ENCODE peak calls at places on chromosomes 13 and 19, in five cellular contexts. L is K562, C is HepG2, M is GM12878, N is upper lobe of left lung. R is an unnamed sample. For H3K36me3, the result is how much of the 10 kb centered on the place peaks cover.

GRCh38 chr19:54162241-54162805 is 2.8 kb upstream of the LENG1 start:
- ATAC-seq in L (peak), N (peak), C (no peak), M (peak), R (peak)

GRCh38 chr19:15198006-15198356 is 2.8 kb downstream of the NOTCH3 start:
- ATAC-seq in L (no peak), C (peak), M (no peak), N (no peak), R (no peak)

GRCh38 chr13:33645591-33646554 is 172.1 kb upstream of the RFC3 start:
- ATAC-seq in C (no peak), L (no peak), M (peak), N (no peak), R (no peak)

GRCh38 chr13:45367995-45368394 is 27.0 kb upstream of the TPT1 start:
- ATAC-seq in N (no peak), L (no peak), M (peak), C (peak), R (no peak)

GRCh38 chr13:67416047-67416925 is 186.2 kb upstream of the PCDH9 start:
- ATAC-seq in L (peak), N (peak), C (peak), M (peak), R (no peak)

GRCh38 chr19:4297901-4298771 is 4.1 kb downstream of the TMIGD2 start:
- ATAC-seq in C (peak), N (no peak), L (peak), M (no peak), R (no peak)

GRCh38 chr13:113646921-113647340 is 11.1 kb downstream of the ATP4B start:
- ATAC-seq in N (peak), M (no peak), L (no peak), C (no peak), R (peak)

GRCh38 chr19:13024126-13024957 is 29.1 kb downstream of the NFIX start:
- ATAC-seq in N (no peak), M (peak), C (no peak), L (no peak), R (no peak)

GRCh38 chr19:45782162-45782623 is at the start of gene DMPK:
- ATAC-seq in C (peak), L (no peak), N (peak), M (no peak), R (peak)

GRCh38 chr13:110771194-110771593 is 57.7 kb downstream of the ING1 start:
- ATAC-seq in M (peak), N (no peak), C (no peak), L (no peak), R (peak)

GRCh38 chr13:54312885-54313284 is 1284.3 kb downstream of the OLFM4 start:
- ATAC-seq in C (no peak), N (no peak), L (no peak), M (no peak), R (no peak)

GRCh38 chr19:33175886-33176669 is 18.1 kb upstream of the LRP3 start:
- ATAC-seq in L (peak), N (no peak), M (peak), C (peak), R (peak)

GRCh38 chr13:73625562-73626339 is 508.5 kb downstream of the KLF12 start:
- ATAC-seq in M (no peak), C (no peak), L (no peak), N (no peak), R (no peak)

GRCh38 chr13:105219636-105220035 is 1315.8 kb downstream of the EFNB2 start:
- ATAC-seq in M (no peak), L (no peak), C (no peak), N (no peak), R (no peak)

GRCh38 chr19:18852634-18853033 is 20.9 kb downstream of the UPF1 start:
- ATAC-seq in C (no peak), M (no peak), L (no peak), N (no peak), R (no peak)

GRCh38 chr13:24625870-24626419 is 54.3 kb upstream of the ATP12A start:
- ATAC-seq in M (peak), N (no peak), C (no peak), L (no peak), R (peak)

GRCh38 chr13:59261928-59262488 is 901.7 kb downstream of the DIAPH3 start:
- ATAC-seq in M (peak), L (no peak), N (no peak), C (no peak), R (no peak)

GRCh38 chr13:29943301-29944085 is 93.1 kb upstream of the UBL3 start:
- ATAC-seq in C (no peak), N (no peak), M (no peak), L (no peak), R (no peak)

GRCh38 chr13:114109646-114110045 is 22.8 kb downstream of the RASA3 start:
- ATAC-seq in M (no peak), N (no peak), C (no peak), L (no peak), R (no peak)

GRCh38 chr13:60019119-60019993 is 144.4 kb downstream of the DIAPH3 start:
- ATAC-seq in M (peak), N (no peak), C (no peak), L (no peak), R (no peak)

GRCh38 chr13:40319699-40320586 is 346.5 kb downstream of the FOXO1 start:
- ATAC-seq in M (peak), L (no peak), N (no peak), C (peak), R (no peak)

GRCh38 chr13:44739539-44739938 is 163.4 kb upstream of the TSC22D1 start:
- ATAC-seq in N (no peak), L (no peak), M (no peak), C (no peak), R (no peak)

GRCh38 chr13:106905380-106906259 is 337.7 kb upstream of the ARGLU1 start:
- ATAC-seq in N (no peak), C (no peak), M (no peak), L (no peak), R (no peak)

GRCh38 chr13:24207841-24208240 is 47.3 kb downstream of the SPATA13 start:
- ATAC-seq in L (no peak), M (no peak), C (no peak), N (no peak), R (no peak)

GRCh38 chr19:30525383-30525782 is 153.2 kb downstream of the ZNF536 start:
- ATAC-seq in M (no peak), N (no peak), L (no peak), C (no peak), R (no peak)

GRCh38 chr13:91601273-91601672 is 202.9 kb downstream of the GPC5 start:
- ATAC-seq in N (no peak), L (peak), M (no peak), C (no peak), R (no peak)

GRCh38 chr13:109668433-109669233 is 117.8 kb downstream of the IRS2 start:
- ATAC-seq in L (peak), C (no peak), N (no peak), M (no peak), R (no peak)

GRCh38 chr13:63184693-63185092 is 1769.0 kb upstream of the PCDH20 start:
- ATAC-seq in L (no peak), M (no peak), N (no peak), C (no peak), R (no peak)

GRCh38 chr13:110642291-110642981 is 27.1 kb downstream of the NAXD start:
- ATAC-seq in N (no peak), M (no peak), L (no peak), C (no peak), R (no peak)

GRCh38 chr13:23620613-23621315 is 50.6 kb downstream of the TNFRSF19 start:
- ATAC-seq in L (no peak), C (peak), M (peak), N (no peak), R (no peak)

GRCh38 chr19:54096642-54097106 is 3.9 kb downstream of the OSCAR start:
- ATAC-seq in C (peak), M (peak), L (peak), N (no peak), R (peak)

GRCh38 chr13:66530158-66530557 is 700.0 kb downstream of the PCDH9 start:
- ATAC-seq in L (no peak), N (no peak), M (no peak), C (no peak), R (no peak)

GRCh38 chr13:77029436-77029835 is 2.5 kb upstream of the FBXL3 start:
- ATAC-seq in M (no peak), L (no peak), C (no peak), N (no peak), R (no peak)

GRCh38 chr19:18490719-18491118 is 31.2 kb downstream of the ELL start:
- ATAC-seq in C (no peak), N (no peak), M (no peak), L (no peak), R (no peak)

DNA sequence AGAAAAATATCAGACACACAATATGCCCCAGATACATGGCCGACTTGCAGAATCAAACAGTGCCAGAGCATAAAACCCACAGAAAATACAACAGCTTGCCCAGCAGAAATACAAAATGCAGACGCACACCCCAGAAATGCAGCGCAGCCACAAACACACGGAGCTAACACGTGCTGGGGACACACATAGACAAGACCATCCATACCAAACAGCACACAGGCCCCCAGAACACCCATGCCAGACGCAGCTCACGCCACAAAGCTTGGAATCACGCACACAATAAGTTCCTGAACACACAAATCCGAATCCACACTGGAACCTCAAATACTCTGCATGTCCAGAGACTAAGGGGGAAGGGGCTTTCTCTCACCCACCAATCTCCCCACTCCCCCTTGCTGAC is 17.1 kb downstream of the CCDC97 start:
- ATAC-seq in M (peak), N (no peak), L (no peak), C (no peak), R (no peak)
- H3K36me3 ChIP-seq in M (under half), N (under half), L (half or more), C (under half), R (half or more)

DNA sequence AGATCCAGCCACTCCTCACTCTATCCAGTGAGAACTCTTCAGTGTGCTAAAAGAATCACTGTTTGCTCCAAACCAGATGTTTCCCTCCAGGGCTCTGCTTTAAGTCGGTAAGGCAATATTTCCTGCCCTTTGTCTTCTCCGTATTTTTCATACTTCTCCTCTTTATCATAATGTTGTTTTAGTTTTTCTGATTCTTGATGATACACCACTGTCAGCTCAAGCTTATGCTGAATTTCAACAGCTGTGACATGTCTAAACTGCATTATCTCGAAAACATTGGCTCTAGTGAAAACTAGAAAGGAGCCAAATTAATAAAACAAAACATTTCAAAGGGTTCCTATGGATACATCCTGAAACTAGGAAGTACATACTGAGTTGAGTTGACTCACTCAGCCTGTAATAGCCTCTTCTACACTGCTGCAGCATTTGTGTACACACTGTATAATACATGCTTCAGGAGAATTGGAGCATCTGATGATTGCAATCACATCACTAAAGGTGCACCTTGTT is 39.8 kb downstream of the GPR180 start:
- ATAC-seq in C (no peak), M (no peak), L (peak), N (peak), R (no peak)
- H3K4me3 ChIP-seq in C (no peak), M (no peak), L (no peak), N (no peak), R (no peak)

GRCh38 chr13:37736040-37736439 is 133.5 kb downstream of the TRPC4 start:
- ATAC-seq in C (no peak), M (no peak), L (no peak), N (no peak), R (peak)
- TF ChIP-seq EP300 in C (no peak), M (no peak), L (no peak), N (no peak), R (no peak)

GRCh38 chr19:1622007-1622406 is 16.7 kb upstream of the UQCR11 start:
- ATAC-seq in L (no peak), M (no peak), C (no peak), N (no peak), R (no peak)
- H3K36me3 ChIP-seq in L (half or more), M (half or more), C (under half), N (half or more), R (half or more)